ENCODE peak calls at places on chromosome 1, in eight cellular contexts. Q is AG09309, J is neural progenitor cell, F is A549, V is MM.1S, P is breast epithelium, G is brain microvascular endothelial cell, X is dorsolateral prefrontal cortex. L is an unnamed sample.

GRCh38 chr1:109796484-109797305 is 33.0 kb upstream of the EPS8L3 start:
- DNase-seq in F (no peak), X (peak; percentile 4), J (no peak), G (peak; percentile 44), Q (no peak), P (peak; percentile 2), V (no peak), L (no peak)

GRCh38 chr1:197787056-197787455 is 11.8 kb upstream of the DENND1B start:
- DNase-seq in P (no peak), Q (peak; percentile 34), J (no peak), V (no peak), G (no peak), F (no peak), X (no peak), L (no peak)

GRCh38 chr1:109812691-109813393 is 49.1 kb upstream of the EPS8L3 start:
- DNase-seq in X (no peak), Q (no peak), V (no peak), F (no peak), J (no peak), G (no peak), P (no peak), L (no peak)

GRCh38 chr1:115829947-115830346 is 11.0 kb downstream of the NHLH2 start:
- DNase-seq in G (no peak), Q (no peak), J (no peak), X (no peak), V (no peak), F (no peak), P (no peak), L (no peak)

GRCh38 chr1:70745199-70745598 is 302.4 kb downstream of the PTGER3 start:
- DNase-seq in G (no peak), F (no peak), V (peak; percentile 40), J (peak; percentile 51), P (no peak), Q (no peak), X (no peak), L (no peak)

GRCh38 chr1:114209971-114210370 is 56.3 kb upstream of the SYT6 start:
- DNase-seq in V (no peak), J (no peak), P (no peak), G (no peak), Q (no peak), X (no peak), F (no peak), L (no peak)

GRCh38 chr1:31054349-31054748 is 11.2 kb downstream of the PUM1 start:
- DNase-seq in X (no peak), Q (no peak), G (no peak), V (no peak), F (no peak), J (no peak), P (no peak), L (no peak)

GRCh38 chr1:170174395-170174794 is 28.6 kb downstream of the NTMT2 start:
- DNase-seq in X (no peak), Q (no peak), G (no peak), F (no peak), V (no peak), J (no peak), P (no peak), L (no peak)

GRCh38 chr1:32761253-32761877 is 55.8 kb downstream of the YARS1 start:
- DNase-seq in F (peak; percentile 74), J (no peak), Q (peak; percentile 33), X (no peak), V (no peak), P (peak; percentile 80), G (peak; percentile 84), L (peak; percentile 55)

GRCh38 chr1:159923203-159924024 is 1.9 kb downstream of the TAGLN2 start:
- DNase-seq in V (peak; percentile 37), Q (no peak), P (peak; percentile 89), F (peak; percentile 88), G (peak; percentile 95), X (no peak), J (no peak), L (peak; percentile 88)

GRCh38 chr1:176609556-176610408 is 146.8 kb downstream of the PAPPA2 start:
- DNase-seq in F (no peak), J (no peak), Q (no peak), X (no peak), V (no peak), G (no peak), P (no peak), L (no peak)

GRCh38 chr1:113269577-113269976 is 120.7 kb upstream of the MAGI3 start:
- DNase-seq in G (no peak), P (no peak), X (no peak), V (no peak), F (no peak), Q (no peak), J (no peak), L (no peak)

GRCh38 chr1:83058327-83058726 is 940.6 kb downstream of the TTLL7 start:
- DNase-seq in V (no peak), X (no peak), G (no peak), F (no peak), Q (no peak), J (no peak), P (no peak), L (no peak)

GRCh38 chr1:230280906-230281413 is 145.2 kb downstream of the PGBD5 start:
- DNase-seq in X (no peak), J (no peak), Q (no peak), G (no peak), F (no peak), V (no peak), P (peak; percentile 33), L (no peak)

GRCh38 chr1:213394837-213395236 is 343.8 kb downstream of the RPS6KC1 start:
- DNase-seq in J (no peak), G (no peak), Q (no peak), X (no peak), V (no peak), P (no peak), F (no peak), L (no peak)

DNA sequence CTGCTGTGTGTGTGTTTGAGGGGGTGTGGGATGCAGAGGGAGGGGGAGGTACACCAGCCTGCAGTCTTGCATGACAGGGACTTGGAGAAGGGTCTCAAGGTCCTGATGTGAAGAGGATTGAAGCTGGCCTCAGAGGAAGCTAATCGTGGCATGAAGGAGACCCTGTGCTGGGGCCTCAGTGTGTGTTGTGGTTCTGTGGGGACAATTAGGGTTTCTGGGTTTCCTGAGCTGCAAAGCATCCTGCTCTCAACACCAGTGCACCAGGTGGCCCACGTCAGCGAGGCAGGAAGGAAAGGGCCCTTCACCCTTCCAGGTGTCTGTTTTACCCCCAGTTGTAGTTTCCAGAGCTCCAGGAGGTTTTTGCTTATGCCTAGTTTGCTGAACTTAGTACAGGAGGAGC is 52.8 kb downstream of the TENT5C start:
- DNase-seq in F (no peak), P (no peak), J (no peak), V (peak; percentile 84), G (no peak), Q (no peak), X (no peak), L (peak; percentile 89)
- H3K4me3 ChIP-seq in F (no peak overlapping the region), P (no peak overlapping the region), J (no peak overlapping the region), V (no peak overlapping the region), G (no peak overlapping the region), Q (no peak overlapping the region), X (no peak overlapping the region), L (no peak overlapping the region)

DNA sequence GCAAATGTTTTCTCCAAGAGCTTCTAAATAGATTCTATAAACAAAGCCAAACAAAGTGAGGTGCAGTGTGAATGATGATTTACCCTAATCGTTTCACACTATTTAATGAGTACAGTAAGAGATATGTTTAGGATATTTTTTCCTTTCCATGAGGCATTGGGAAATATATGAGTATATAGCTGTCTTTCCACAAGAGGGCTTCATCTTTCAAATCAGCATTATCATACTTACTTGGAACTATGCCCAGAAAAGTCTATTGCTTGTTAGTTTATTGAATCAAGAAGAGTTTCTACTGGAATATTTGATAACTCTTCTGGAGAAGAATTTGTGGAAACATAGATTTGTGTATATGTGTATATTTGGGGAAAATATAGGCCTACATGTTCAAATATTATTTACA is 277.1 kb upstream of the BRINP3 start:
- DNase-seq in P (no peak), G (no peak), V (no peak), F (peak; percentile 26), J (no peak), X (no peak), Q (no peak), L (no peak)
- TF ChIP-seq CTCF in P (no peak), G (no peak), V (no peak), F (no peak), J (no peak), X (no peak), Q (no peak), L (no peak)

GRCh38 chr1:157994081-157994581 is 686 bp downstream of the KIRREL1 start:
- DNase-seq in Q (no peak), P (no peak), J (no peak), G (no peak), F (no peak), X (no peak), V (no peak), L (no peak)

GRCh38 chr1:157994704-157995540 is 1.5 kb downstream of the KIRREL1 start:
- DNase-seq in V (no peak), G (no peak), P (no peak), Q (no peak), J (no peak), F (no peak), X (no peak), L (no peak)

GRCh38 chr1:157992031-157992568 is 1.3 kb upstream of the KIRREL1 start:
- DNase-seq in F (peak; percentile 69), V (peak; percentile 66), J (peak; percentile 85), P (no peak), Q (no peak), X (peak; percentile 69), G (peak; percentile 63), L (peak; percentile 40)

GRCh38 chr1:157992813-157993178 is 649 bp upstream of the KIRREL1 start:
- DNase-seq in J (no peak), G (no peak), Q (no peak), V (no peak), F (peak; percentile 47), X (no peak), P (no peak), L (no peak)

DNA sequence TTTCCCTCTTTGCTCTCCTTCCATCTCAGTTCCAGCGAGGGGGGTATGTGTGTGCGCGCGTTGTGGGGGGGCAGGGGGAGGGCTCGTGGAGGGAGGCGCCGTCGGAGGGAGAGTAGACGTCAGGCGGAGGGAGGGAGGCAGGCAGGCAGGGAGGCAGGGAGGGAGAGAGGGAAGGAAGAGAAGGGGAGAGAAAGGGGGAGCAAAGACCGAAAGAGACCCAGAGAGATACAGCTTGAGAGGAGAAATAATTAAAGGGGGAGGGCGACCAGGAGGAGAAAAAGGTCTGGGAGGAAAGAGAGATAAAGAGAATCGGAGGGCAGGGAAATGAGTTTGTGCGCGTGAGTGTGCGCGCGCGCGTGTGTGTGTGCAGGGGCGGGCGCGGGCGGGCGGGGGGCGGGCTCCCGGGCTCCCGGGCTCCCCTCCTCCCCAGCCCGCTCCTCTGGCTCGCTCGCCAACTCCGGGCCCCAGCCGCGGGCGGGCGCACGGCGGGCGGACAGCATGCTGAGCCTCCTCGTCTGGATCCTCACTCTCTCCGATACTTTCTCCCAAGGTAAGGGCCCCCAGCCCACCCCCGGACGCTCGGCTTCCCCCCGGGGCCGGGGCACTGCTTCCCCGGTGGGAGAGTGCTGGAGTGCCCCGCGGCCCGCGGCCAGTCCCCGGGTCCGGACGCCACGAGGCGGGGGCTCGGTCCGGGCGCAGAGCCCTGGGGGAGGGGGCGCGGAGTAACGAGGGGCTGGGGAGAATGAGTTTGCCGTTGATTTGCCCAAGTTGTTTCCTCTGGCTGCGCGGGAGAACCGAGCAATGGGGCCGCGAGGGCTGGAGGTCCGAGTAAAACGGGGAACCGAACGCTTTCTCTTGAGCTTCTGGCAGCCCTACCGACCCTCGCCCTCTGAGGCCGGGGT is at the start of gene KIRREL1:
- DNase-seq in Q (no peak), V (peak; percentile 16), J (peak; percentile 76), F (peak; percentile 68), X (no peak), P (no peak), G (peak; percentile 56), L (no peak)
- H3K4me3 ChIP-seq in Q (peak within 1 kb of the TSS; percentile 91), V (peak within 1 kb of the TSS; percentile 46), J (peak within 1 kb of the TSS; percentile 90), F (peak within 1 kb of the TSS; percentile 98), X (peak within 1 kb of the TSS; percentile 66), P (peak within 1 kb of the TSS; percentile 79), G (peak within 1 kb of the TSS; percentile 90), L (no peak within 1 kb of the TSS)

GRCh38 chr1:63802109-63802508 is 28.3 kb downstream of the ROR1 start:
- DNase-seq in Q (no peak), J (no peak), X (no peak), G (no peak), P (no peak), V (no peak), F (no peak), L (no peak)
- TF ChIP-seq CTCF in Q (no peak), J (peak; percentile 35), X (peak; percentile 43), G (peak; percentile 37), P (no peak), V (no peak), F (no peak), L (no peak)

L was measured in GM12865.